ENCODE peak calls at places on chromosomes 6 and 20, in four cellular contexts. Z is fibroblast of lung, R is psoas muscle, W is uterus. K is an unnamed sample.

GRCh38 chr6:96016781-96017180 is 1.0 kb downstream of the FUT9 start:
- DNase-seq in Z (no peak), R (no peak), W (no peak), K (no peak)

GRCh38 chr6:17334265-17334664 is 53.1 kb downstream of the RBM24 start:
- DNase-seq in Z (peak; percentile 24), R (no peak), W (no peak), K (no peak)

GRCh38 chr6:151914475-151914874 is 107.0 kb downstream of the ESR1 start:
- DNase-seq in Z (peak; percentile 0), R (no peak), W (no peak), K (no peak)

GRCh38 chr20:44211177-44212039 is 837 bp upstream of the OSER1 start:
- DNase-seq in Z (peak; percentile 47), R (no peak), W (no peak), K (peak; percentile 45)

GRCh38 chr6:12245763-12246720 is 44.1 kb upstream of the EDN1 start:
- DNase-seq in Z (no peak), R (no peak), W (no peak), K (no peak)

GRCh38 chr20:36065427-36065998 is 89.0 kb upstream of the EPB41L1 start:
- DNase-seq in Z (no peak), R (no peak), W (no peak), K (no peak)

GRCh38 chr6:53044071-53044470 is 21.1 kb upstream of the FBXO9 start:
- DNase-seq in Z (peak; percentile 51), R (no peak), W (no peak), K (no peak)

GRCh38 chr20:2417142-2417541 is 36.4 kb downstream of the TGM6 start:
- DNase-seq in Z (no peak), R (no peak), W (no peak), K (no peak)

GRCh38 chr20:48584391-48585249 is 243.2 kb downstream of the PREX1 start:
- DNase-seq in Z (no peak), R (no peak), W (no peak), K (no peak)

GRCh38 chr6:79947191-79948173 is at the start of gene ELOVL4:
- DNase-seq in Z (peak; percentile 70), R (peak; percentile 68), W (peak; percentile 78), K (peak; percentile 74)

GRCh38 chr6:159116343-159116742 is 52.9 kb upstream of the FNDC1 start:
- DNase-seq in Z (no peak), R (no peak), W (no peak), K (no peak)

GRCh38 chr6:71125216-71125615 is 163.4 kb upstream of the OGFRL1 start:
- DNase-seq in Z (no peak), R (no peak), W (no peak), K (no peak)

GRCh38 chr20:22385602-22386299 is 198.6 kb downstream of the FOXA2 start:
- DNase-seq in Z (no peak), R (no peak), W (no peak), K (no peak)

GRCh38 chr20:52410182-52410647 is 218.6 kb upstream of the ZFP64 start:
- DNase-seq in Z (peak; percentile 72), R (no peak), W (peak; percentile 53), K (no peak)

GRCh38 chr6:125004198-125004597 is 42.0 kb downstream of the RNF217 start:
- DNase-seq in Z (no peak), R (no peak), W (no peak), K (no peak)

GRCh38 chr6:48775157-48775556 is 664.2 kb upstream of the PTCHD4 start:
- DNase-seq in Z (peak; percentile 12), R (no peak), W (no peak), K (no peak)

GRCh38 chr20:2246081-2246491 is 49.7 kb upstream of the TGM3 start:
- DNase-seq in Z (no peak), R (no peak), W (no peak), K (no peak)

DNA sequence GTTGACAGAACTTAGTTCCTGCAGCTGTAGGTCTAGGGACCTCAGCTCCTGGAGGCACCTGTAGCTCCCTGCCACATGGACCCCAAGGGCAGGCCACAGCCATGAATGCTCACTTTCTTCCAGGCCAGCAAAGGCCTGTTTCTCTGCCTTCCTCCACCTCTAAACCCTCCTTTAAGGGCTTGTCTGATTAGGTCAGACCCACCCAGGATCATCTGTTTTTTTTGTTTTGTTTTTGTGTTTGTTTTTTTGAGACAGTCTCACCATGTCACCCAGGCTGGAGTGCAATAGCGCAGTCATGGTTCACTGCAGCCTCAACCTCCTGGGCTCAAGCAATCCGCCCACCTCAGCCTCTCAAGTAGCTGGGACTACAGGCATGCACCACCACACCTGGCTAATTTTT is 11.5 kb upstream of the BCAS4 start:
- DNase-seq in Z (no peak), R (no peak), W (no peak), K (no peak)
- TF ChIP-seq CTCF in Z (no peak), R (no peak), W (no peak), K (no peak)

GRCh38 chr6:37516076-37516919 is 16.6 kb upstream of the CCDC167 start:
- DNase-seq in Z (no peak), R (no peak), W (no peak), K (peak; percentile 77)
- H3K4me1 ChIP-seq in Z (peaks cover 3% of the 10 kb centered on the region), R (no peaks in the 10 kb centered on the region), W (no peaks in the 10 kb centered on the region), K (no peaks in the 10 kb centered on the region)

GRCh38 chr20:38106461-38106860 is 58.6 kb downstream of the TGM2 start:
- DNase-seq in Z (no peak), R (no peak), W (no peak), K (no peak)
- TF ChIP-seq CTCF in Z (no peak), R (no peak), W (no peak), K (no peak)

DNA sequence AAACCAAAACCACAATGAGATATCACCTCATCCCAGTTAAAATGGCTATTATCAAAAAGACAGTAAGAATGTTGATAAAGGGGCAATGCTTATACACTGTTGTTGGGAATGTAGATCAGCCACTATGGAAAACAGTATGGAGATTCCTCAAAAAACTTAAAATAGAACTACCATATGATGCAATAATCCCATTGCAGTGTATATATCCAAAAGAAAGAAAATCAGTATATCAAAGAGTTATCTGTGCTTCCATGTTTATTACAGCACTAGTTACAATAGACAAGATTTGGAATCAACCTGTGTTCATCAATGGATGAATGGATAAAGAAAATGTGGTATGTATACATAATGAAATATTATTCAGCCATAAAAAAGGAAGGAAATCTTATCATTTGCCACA is 3.5 kb upstream of the FABP7 start:
- DNase-seq in Z (no peak), R (no peak), W (no peak), K (no peak)
- H3K4me1 ChIP-seq in Z (no peaks in the 10 kb centered on the region), R (peaks cover 9% of the 10 kb centered on the region), W (no peaks in the 10 kb centered on the region), K (no peaks in the 10 kb centered on the region)

GRCh38 chr6:145497006-145497405 is 238.3 kb downstream of the EPM2A start:
- DNase-seq in Z (no peak), R (no peak), W (no peak), K (no peak)

GRCh38 chr6:145486306-145486705 is 249.0 kb downstream of the EPM2A start:
- DNase-seq in Z (no peak), R (no peak), W (no peak), K (no peak)

GRCh38 chr6:145490068-145490467 is 245.3 kb downstream of the EPM2A start:
- DNase-seq in Z (no peak), R (no peak), W (no peak), K (no peak)

GRCh38 chr6:145491126-145491525 is 244.2 kb downstream of the EPM2A start:
- DNase-seq in Z (no peak), R (no peak), W (no peak), K (no peak)
- TF ChIP-seq CTCF in Z (no peak), R (no peak), W (no peak), K (no peak)

GRCh38 chr6:47363736-47364135 is 54.0 kb upstream of the TNFRSF21 start:
- DNase-seq in Z (no peak), R (no peak), W (no peak), K (no peak)
- H3K4me1 ChIP-seq in Z (no peaks in the 10 kb centered on the region), R (no peaks in the 10 kb centered on the region), W (no peaks in the 10 kb centered on the region), K (no peaks in the 10 kb centered on the region)

DNA sequence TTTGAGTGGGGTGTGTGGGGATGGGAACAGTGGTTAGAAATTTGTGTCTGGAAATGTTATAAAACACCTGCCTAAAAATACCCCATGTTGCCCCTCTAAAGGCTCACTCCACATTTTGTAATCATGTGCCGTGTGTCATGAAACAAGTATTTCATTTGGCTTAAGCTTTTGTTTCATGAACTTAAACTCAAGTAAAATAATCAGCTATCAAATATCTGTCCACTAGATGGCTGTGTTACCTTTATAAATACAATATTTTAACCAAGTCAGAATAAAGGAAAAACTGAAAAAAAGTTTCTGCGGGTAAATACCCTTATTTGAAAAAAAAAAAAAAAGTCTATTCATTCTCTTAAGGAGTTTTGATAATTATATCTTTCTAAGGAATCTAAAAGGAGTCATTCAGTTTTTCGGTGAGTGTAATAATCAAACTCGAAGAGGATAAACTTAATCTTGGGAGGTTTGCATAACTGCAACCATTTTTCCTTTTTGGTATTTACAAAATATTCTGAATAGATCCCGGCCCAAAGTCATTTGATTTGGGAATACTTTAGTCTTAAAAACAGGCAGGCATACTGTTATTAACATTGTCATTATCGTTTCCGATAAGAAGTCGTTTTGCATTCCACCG is 29.9 kb upstream of the MTRF1L start:
- DNase-seq in Z (peak; percentile 90), R (no peak), W (no peak), K (no peak)
- TF ChIP-seq CTCF in Z (peak; percentile 27), R (peak; percentile 41), W (no peak), K (peak; percentile 15)

GRCh38 chr6:26332843-26333242 is 32.2 kb upstream of the BTN3A2 start:
- DNase-seq in Z (no peak), R (no peak), W (no peak), K (no peak)

GRCh38 chr6:26330835-26331808 is 33.9 kb upstream of the BTN3A2 start:
- DNase-seq in Z (no peak), R (no peak), W (no peak), K (no peak)

GRCh38 chr6:26332408-26332807 is 32.6 kb upstream of the BTN3A2 start:
- DNase-seq in Z (no peak), R (no peak), W (no peak), K (no peak)

GRCh38 chr6:26333458-26334297 is 31.3 kb upstream of the BTN3A2 start:
- DNase-seq in Z (no peak), R (no peak), W (no peak), K (no peak)

GRCh38 chr6:26331809-26332226 is 33.2 kb upstream of the BTN3A2 start:
- DNase-seq in Z (no peak), R (no peak), W (no peak), K (no peak)
- H3K4me1 ChIP-seq in Z (peaks cover 9% of the 10 kb centered on the region), R (peaks cover 6% of the 10 kb centered on the region), W (no peaks in the 10 kb centered on the region), K (no peaks in the 10 kb centered on the region)